ENCODE peak calls at places on chromosomes 13 and 19, in seven cellular contexts. One of them, this sample, is unnamed.

GRCh38 chr19:46834984-46835383 is 15.7 kb downstream of the AP2S1 start:
- DNase-seq in fibroblast of mammary gland: no peak
- DNase-seq in AG20443: no peak
- DNase-seq in astrocyte of the hippocampus: no peak
- DNase-seq in iris pigment epithelial cell: no peak
- DNase-seq in HEK293T: no peak
- DNase-seq in MV-4-11: no peak
- DNase-seq in this sample: no peak

GRCh38 chr13:110662105-110662504 is 43.8 kb downstream of the CARS2 start:
- DNase-seq in AG20443: no peak
- DNase-seq in iris pigment epithelial cell: no peak
- DNase-seq in MV-4-11: no peak
- DNase-seq in fibroblast of mammary gland: no peak
- DNase-seq in HEK293T: no peak
- DNase-seq in astrocyte of the hippocampus: no peak
- DNase-seq in this sample: no peak

GRCh38 chr13:98483636-98484288 is 93.1 kb downstream of the STK24 start:
- DNase-seq in MV-4-11: no peak
- DNase-seq in HEK293T: no peak
- DNase-seq in astrocyte of the hippocampus: no peak
- DNase-seq in fibroblast of mammary gland: peak
- DNase-seq in iris pigment epithelial cell: peak
- DNase-seq in AG20443: no peak
- DNase-seq in this sample: no peak

GRCh38 chr13:109955598-109955997 is 169.2 kb upstream of the IRS2 start:
- DNase-seq in AG20443: peak
- DNase-seq in HEK293T: no peak
- DNase-seq in astrocyte of the hippocampus: peak
- DNase-seq in fibroblast of mammary gland: peak
- DNase-seq in iris pigment epithelial cell: peak
- DNase-seq in MV-4-11: no peak
- DNase-seq in this sample: peak

GRCh38 chr19:31334849-31335624 is 14.2 kb downstream of the TSHZ3 start:
- DNase-seq in fibroblast of mammary gland: peak
- DNase-seq in AG20443: no peak
- DNase-seq in iris pigment epithelial cell: peak
- DNase-seq in HEK293T: no peak
- DNase-seq in astrocyte of the hippocampus: no peak
- DNase-seq in MV-4-11: no peak
- DNase-seq in this sample: no peak

GRCh38 chr13:104286566-104287290 is 1220.5 kb upstream of the SLC10A2 start:
- DNase-seq in AG20443: no peak
- DNase-seq in HEK293T: no peak
- DNase-seq in MV-4-11: no peak
- DNase-seq in astrocyte of the hippocampus: peak
- DNase-seq in fibroblast of mammary gland: no peak
- DNase-seq in iris pigment epithelial cell: peak
- DNase-seq in this sample: no peak

GRCh38 chr13:29621841-29622240 is 26.4 kb upstream of the SLC7A1 start:
- DNase-seq in fibroblast of mammary gland: no peak
- DNase-seq in MV-4-11: no peak
- DNase-seq in AG20443: no peak
- DNase-seq in HEK293T: no peak
- DNase-seq in iris pigment epithelial cell: no peak
- DNase-seq in astrocyte of the hippocampus: no peak
- DNase-seq in this sample: no peak

GRCh38 chr13:30681489-30682242 is 53.7 kb upstream of the ALOX5AP start:
- DNase-seq in astrocyte of the hippocampus: no peak
- DNase-seq in MV-4-11: peak
- DNase-seq in fibroblast of mammary gland: peak
- DNase-seq in HEK293T: no peak
- DNase-seq in iris pigment epithelial cell: peak
- DNase-seq in AG20443: peak
- DNase-seq in this sample: no peak

GRCh38 chr13:99582511-99582910 is 81.2 kb downstream of the TM9SF2 start:
- DNase-seq in HEK293T: no peak
- DNase-seq in MV-4-11: no peak
- DNase-seq in iris pigment epithelial cell: no peak
- DNase-seq in astrocyte of the hippocampus: no peak
- DNase-seq in AG20443: no peak
- DNase-seq in fibroblast of mammary gland: no peak
- DNase-seq in this sample: no peak

GRCh38 chr13:79295906-79296564 is 110.0 kb downstream of the RBM26 start:
- DNase-seq in iris pigment epithelial cell: peak
- DNase-seq in HEK293T: no peak
- DNase-seq in AG20443: no peak
- DNase-seq in astrocyte of the hippocampus: peak
- DNase-seq in MV-4-11: no peak
- DNase-seq in fibroblast of mammary gland: peak
- DNase-seq in this sample: no peak

GRCh38 chr13:20114066-20114465 is 46.8 kb downstream of the GJA3 start:
- DNase-seq in iris pigment epithelial cell: no peak
- DNase-seq in astrocyte of the hippocampus: no peak
- DNase-seq in AG20443: no peak
- DNase-seq in HEK293T: no peak
- DNase-seq in fibroblast of mammary gland: no peak
- DNase-seq in MV-4-11: no peak
- DNase-seq in this sample: no peak

GRCh38 chr19:8334458-8335342 is 8.4 kb downstream of the KANK3 start:
- DNase-seq in fibroblast of mammary gland: peak
- DNase-seq in MV-4-11: peak
- DNase-seq in astrocyte of the hippocampus: peak
- DNase-seq in HEK293T: peak
- DNase-seq in iris pigment epithelial cell: peak
- DNase-seq in AG20443: peak
- DNase-seq in this sample: peak

This sample was measured in SK-MEL-5.